ENCODE peak calls at places on chromosome 16, in six cellular contexts. One of them, this sample, is unnamed.

GRCh38 chr16:62256406-62256805 is 220.2 kb upstream of the CDH8 start:
- DNase-seq in D341Med: peak; percentile 21
- DNase-seq in testis: no peak
- DNase-seq in Calu3: no peak
- DNase-seq in ELF-1: no peak
- DNase-seq in left ventricle myocardium inferior: no peak
- DNase-seq in this sample: no peak

GRCh38 chr16:83473109-83473508 is 334.7 kb upstream of the HSBP1 start:
- DNase-seq in D341Med: no peak
- DNase-seq in testis: no peak
- DNase-seq in Calu3: no peak
- DNase-seq in ELF-1: no peak
- DNase-seq in left ventricle myocardium inferior: no peak
- DNase-seq in this sample: no peak

GRCh38 chr16:85995591-85996461 is 96.9 kb downstream of the IRF8 start:
- DNase-seq in D341Med: no peak
- DNase-seq in testis: no peak
- DNase-seq in Calu3: no peak
- DNase-seq in ELF-1: no peak
- DNase-seq in left ventricle myocardium inferior: no peak
- DNase-seq in this sample: no peak

GRCh38 chr16:81447383-81448101 is 2.9 kb downstream of the CMIP start:
- DNase-seq in D341Med: no peak
- DNase-seq in testis: no peak
- DNase-seq in Calu3: peak; percentile 67
- DNase-seq in ELF-1: peak; percentile 52
- DNase-seq in left ventricle myocardium inferior: no peak
- DNase-seq in this sample: peak; percentile 62

GRCh38 chr16:16021988-16022682 is 72.7 kb downstream of the ABCC1 start:
- DNase-seq in D341Med: peak; percentile 51
- DNase-seq in testis: peak; percentile 96
- DNase-seq in Calu3: peak; percentile 93
- DNase-seq in ELF-1: peak; percentile 98
- DNase-seq in left ventricle myocardium inferior: peak; percentile 97
- DNase-seq in this sample: peak; percentile 95

GRCh38 chr16:81224836-81225235 is 13.7 kb upstream of the BCO1 start:
- DNase-seq in D341Med: no peak
- DNase-seq in testis: no peak
- DNase-seq in Calu3: no peak
- DNase-seq in ELF-1: no peak
- DNase-seq in left ventricle myocardium inferior: no peak
- DNase-seq in this sample: no peak

GRCh38 chr16:57500578-57501111 is 14.4 kb upstream of the DOK4 start:
- DNase-seq in D341Med: peak; percentile 10
- DNase-seq in testis: peak; percentile 60
- DNase-seq in Calu3: peak; percentile 26
- DNase-seq in ELF-1: peak; percentile 90
- DNase-seq in left ventricle myocardium inferior: peak; percentile 8
- DNase-seq in this sample: peak; percentile 63

GRCh38 chr16:14111713-14112538 is 40.8 kb downstream of the MRTFB start:
- DNase-seq in D341Med: no peak
- DNase-seq in testis: peak; percentile 54
- DNase-seq in Calu3: no peak
- DNase-seq in ELF-1: no peak
- DNase-seq in left ventricle myocardium inferior: peak; percentile 59
- DNase-seq in this sample: no peak

GRCh38 chr16:87297918-87298631 is 19.1 kb downstream of the C16orf95 start:
- DNase-seq in D341Med: peak; percentile 73
- DNase-seq in testis: peak; percentile 38
- DNase-seq in Calu3: no peak
- DNase-seq in ELF-1: peak; percentile 71
- DNase-seq in left ventricle myocardium inferior: no peak
- DNase-seq in this sample: peak; percentile 48

GRCh38 chr16:1678500-1679098 is 520 bp downstream of the JPT2 start:
- DNase-seq in D341Med: no peak
- DNase-seq in testis: peak; percentile 67
- DNase-seq in Calu3: peak; percentile 46
- DNase-seq in ELF-1: peak; percentile 50
- DNase-seq in left ventricle myocardium inferior: no peak
- DNase-seq in this sample: no peak

GRCh38 chr16:66859397-66860068 is 15.3 kb downstream of the CA7 start:
- DNase-seq in D341Med: no peak
- DNase-seq in testis: no peak
- DNase-seq in Calu3: no peak
- DNase-seq in ELF-1: no peak
- DNase-seq in left ventricle myocardium inferior: no peak
- DNase-seq in this sample: no peak

GRCh38 chr16:83742520-83742919 is 65.3 kb upstream of the HSBP1 start:
- DNase-seq in D341Med: no peak
- DNase-seq in testis: no peak
- DNase-seq in Calu3: no peak
- DNase-seq in ELF-1: no peak
- DNase-seq in left ventricle myocardium inferior: no peak
- DNase-seq in this sample: no peak

GRCh38 chr16:8679156-8679555 is 4.7 kb downstream of the ABAT start:
- DNase-seq in D341Med: no peak
- DNase-seq in testis: no peak
- DNase-seq in Calu3: peak; percentile 38
- DNase-seq in ELF-1: peak; percentile 23
- DNase-seq in left ventricle myocardium inferior: no peak
- DNase-seq in this sample: no peak

GRCh38 chr16:21336231-21336630 is 58.1 kb upstream of the CRYM start:
- DNase-seq in D341Med: no peak
- DNase-seq in testis: no peak
- DNase-seq in Calu3: no peak
- DNase-seq in ELF-1: no peak
- DNase-seq in left ventricle myocardium inferior: no peak
- DNase-seq in this sample: no peak

GRCh38 chr16:80806957-80807356 is 2.6 kb upstream of the CDYL2 start:
- DNase-seq in D341Med: no peak
- DNase-seq in testis: no peak
- DNase-seq in Calu3: no peak
- DNase-seq in ELF-1: no peak
- DNase-seq in left ventricle myocardium inferior: no peak
- DNase-seq in this sample: no peak

GRCh38 chr16:62711797-62712196 is 675.6 kb upstream of the CDH8 start:
- DNase-seq in D341Med: no peak
- DNase-seq in testis: no peak
- DNase-seq in Calu3: no peak
- DNase-seq in ELF-1: peak; percentile 7
- DNase-seq in left ventricle myocardium inferior: no peak
- DNase-seq in this sample: no peak

GRCh38 chr16:31427441-31428276 is 501 bp downstream of the COX6A2 start:
- DNase-seq in D341Med: no peak
- DNase-seq in testis: peak; percentile 79
- DNase-seq in Calu3: peak; percentile 18
- DNase-seq in ELF-1: no peak
- DNase-seq in left ventricle myocardium inferior: peak; percentile 70
- DNase-seq in this sample: peak; percentile 89

GRCh38 chr16:48498761-48499600 is 111.0 kb downstream of the N4BP1 start:
- DNase-seq in D341Med: no peak
- DNase-seq in testis: no peak
- DNase-seq in Calu3: peak; percentile 55
- DNase-seq in ELF-1: no peak
- DNase-seq in left ventricle myocardium inferior: no peak
- DNase-seq in this sample: no peak

GRCh38 chr16:54286330-54287017 is at the start of gene IRX3:
- DNase-seq in D341Med: peak; percentile 61
- DNase-seq in testis: peak; percentile 54
- DNase-seq in Calu3: peak; percentile 86
- DNase-seq in ELF-1: peak; percentile 89
- DNase-seq in left ventricle myocardium inferior: peak; percentile 93
- DNase-seq in this sample: peak; percentile 93

This sample was measured in Right ventricle myocardium inferior.